ENCODE peak calls at places on chromosomes 7 and 10, in five cellular contexts. R is H7, O is fibroblast of the aortic adventitia, P is astrocyte of the spinal cord, Z is ELF-1. T is an unnamed sample.

GRCh38 chr7:151539055-151539714 is 19.5 kb upstream of the RHEB start:
- DNase-seq in R (peak), O (peak), P (no peak), Z (peak), T (peak)

GRCh38 chr7:50534690-50535290 is 30.4 kb downstream of the DDC start:
- DNase-seq in R (peak), O (peak), P (peak), Z (peak), T (peak)

GRCh38 chr10:110512461-110513187 is 14.9 kb downstream of the DUSP5 start:
- DNase-seq in R (no peak), O (peak), P (peak), Z (no peak), T (peak)

GRCh38 chr7:84813376-84813775 is 373.5 kb downstream of the SEMA3D start:
- DNase-seq in R (no peak), O (no peak), P (no peak), Z (no peak), T (no peak)

GRCh38 chr7:19401461-19401860 is 256.2 kb upstream of the FERD3L start:
- DNase-seq in R (no peak), O (no peak), P (no peak), Z (no peak), T (peak)

GRCh38 chr7:45888993-45889366 is 692 bp downstream of the IGFBP1 start:
- DNase-seq in R (no peak), O (no peak), P (no peak), Z (peak), T (no peak)

GRCh38 chr7:80719261-80719660 is 80.8 kb downstream of the CD36 start:
- DNase-seq in R (no peak), O (no peak), P (peak), Z (no peak), T (peak)

GRCh38 chr10:117145019-117145418 is 6.9 kb upstream of the VAX1 start:
- DNase-seq in R (no peak), O (no peak), P (no peak), Z (no peak), T (no peak)

GRCh38 chr10:103193820-103194529 is 903 bp upstream of the NT5C2 start:
- DNase-seq in R (no peak), O (peak), P (peak), Z (no peak), T (no peak)

GRCh38 chr7:130867581-130868136 is 133.7 kb upstream of the KLF14 start:
- DNase-seq in R (no peak), O (no peak), P (no peak), Z (no peak), T (no peak)

GRCh38 chr10:82535457-82535856 is 660.5 kb downstream of the NRG3 start:
- DNase-seq in R (no peak), O (no peak), P (no peak), Z (no peak), T (no peak)

GRCh38 chr7:47690902-47691558 is 109.1 kb upstream of the TNS3 start:
- DNase-seq in R (no peak), O (peak), P (peak), Z (no peak), T (peak)

GRCh38 chr10:31000867-31001266 is 30.8 kb downstream of the ZNF438 start:
- DNase-seq in R (no peak), O (peak), P (no peak), Z (no peak), T (peak)

GRCh38 chr7:79298145-79298760 is 155.2 kb downstream of the MAGI2 start:
- DNase-seq in R (peak), O (peak), P (peak), Z (no peak), T (peak)

GRCh38 chr10:33067481-33067880 is 109.5 kb upstream of the ITGB1 start:
- DNase-seq in R (no peak), O (peak), P (no peak), Z (no peak), T (no peak)

GRCh38 chr7:39667354-39667923 is 44.1 kb downstream of the RALA start:
- DNase-seq in R (no peak), O (no peak), P (no peak), Z (peak), T (peak)

GRCh38 chr10:30967654-30968421 is 63.8 kb downstream of the ZNF438 start:
- DNase-seq in R (no peak), O (peak), P (no peak), Z (no peak), T (peak)

T was measured in fibroblast of villous mesenchyme.